ENCODE peak calls at places on chromosome 5, in seven cellular contexts. U is C1 segment of cervical spinal cord, Z is T-helper 2 cell, O is prostate gland, J is renal cortical epithelial cell, X is NCI-H187 treated with DMSO at 0.1 percent for 48 hours, V is smooth muscle cell of the brain vasculature. L is an unnamed sample.

GRCh38 chr5:128284236-128284635 is 200.7 kb downstream of the SLC12A2 start:
- DNase-seq in O (no peak), V (no peak), J (peak; percentile 61), U (no peak), X (no peak), Z (no peak), L (no peak)

GRCh38 chr5:80957031-80957761 is 3.0 kb upstream of the RASGRF2 start:
- DNase-seq in O (no peak), V (no peak), J (no peak), U (no peak), Z (no peak), X (peak; percentile 35), L (no peak)

GRCh38 chr5:67921004-67921601 is 294.5 kb upstream of the PIK3R1 start:
- DNase-seq in X (no peak), J (no peak), O (peak; percentile 18), Z (no peak), U (no peak), V (no peak), L (no peak)

GRCh38 chr5:156695774-156696173 is 154.3 kb upstream of the PPP1R2B start:
- DNase-seq in O (no peak), Z (no peak), X (no peak), U (no peak), V (no peak), J (no peak), L (no peak)

GRCh38 chr5:177327539-177328522 is 16.1 kb upstream of the MXD3 start:
- DNase-seq in Z (no peak), V (no peak), U (no peak), O (no peak), X (no peak), J (peak; percentile 65), L (no peak)

GRCh38 chr5:135106610-135107009 is 72.6 kb upstream of the PITX1 start:
- DNase-seq in Z (no peak), O (no peak), V (no peak), X (no peak), U (no peak), J (no peak), L (no peak)

GRCh38 chr5:14913141-14913540 is 41.6 kb upstream of the ANKH start:
- DNase-seq in Z (no peak), O (no peak), U (no peak), V (no peak), J (no peak), X (no peak), L (no peak)

GRCh38 chr5:141636413-141637265 is at the start of the genes HDAC3 and RELL2:
- DNase-seq in O (peak; percentile 93), V (peak; percentile 62), J (peak; percentile 74), U (peak; percentile 86), X (no peak), Z (peak; percentile 90), L (peak; percentile 99)

GRCh38 chr5:14040542-14040941 is 96.1 kb upstream of the DNAH5 start:
- DNase-seq in X (no peak), V (no peak), U (no peak), Z (no peak), J (no peak), O (no peak), L (peak; percentile 59)

GRCh38 chr5:140882591-140882899 is 621 bp downstream of the PCDHA13 start:
- DNase-seq in U (no peak), O (no peak), V (no peak), X (no peak), J (no peak), Z (no peak), L (no peak)

GRCh38 chr5:13943691-13944090 is 797 bp downstream of the DNAH5 start:
- DNase-seq in Z (no peak), V (no peak), X (no peak), J (no peak), U (no peak), O (no peak), L (no peak)